ENCODE peak calls at places on chromosomes 7 and 10, in eight cellular contexts. I, Y, E, B, W, H, K and N are unnamed samples.

GRCh38 chr7:129804301-129805085 is 148.3 kb downstream of the UBE2H start:
- DNase-seq in Y (no peak), I (no peak), W (no peak), H (no peak), E (no peak), K (no peak), B (no peak), N (no peak)

GRCh38 chr7:127252736-127253288 is at the start of gene GRM8:
- DNase-seq in K (peak; percentile 46), H (peak; percentile 21), B (peak; percentile 11), Y (no peak), I (no peak), E (no peak), W (peak; percentile 61), N (peak; percentile 32)

GRCh38 chr10:32379314-32379949 is 32.5 kb upstream of the EPC1 start:
- DNase-seq in W (peak; percentile 68), Y (peak; percentile 44), K (no peak), H (no peak), E (peak; percentile 22), B (peak; percentile 62), I (no peak), N (peak; percentile 74)

GRCh38 chr10:92290076-92290836 is 622 bp downstream of the CPEB3 start:
- DNase-seq in E (no peak), Y (no peak), W (peak; percentile 58), B (peak; percentile 38), K (peak; percentile 52), H (peak; percentile 38), I (peak; percentile 37), N (peak; percentile 29)

GRCh38 chr10:52050429-52051047 is 263.5 kb upstream of the DKK1 start:
- DNase-seq in H (no peak), W (no peak), B (no peak), I (no peak), Y (no peak), E (no peak), K (no peak), N (no peak)

GRCh38 chr10:109429956-109430760 is 493.2 kb downstream of the XPNPEP1 start:
- DNase-seq in Y (peak; percentile 75), K (peak; percentile 52), E (no peak), B (peak; percentile 73), W (no peak), H (no peak), I (no peak), N (peak; percentile 89)

GRCh38 chr10:61634711-61635110 is 28.0 kb upstream of the CABCOCO1 start:
- DNase-seq in K (no peak), E (no peak), I (no peak), H (no peak), W (no peak), Y (peak; percentile 70), B (peak; percentile 78), N (peak; percentile 79)

GRCh38 chr10:99983280-99983988 is 26.3 kb downstream of the DNMBP start:
- DNase-seq in W (peak; percentile 52), E (no peak), B (peak; percentile 85), I (peak; percentile 19), H (no peak), Y (peak; percentile 32), K (no peak), N (peak; percentile 44)

GRCh38 chr7:152140560-152140959 is 115.1 kb downstream of the GALNT11 start:
- DNase-seq in W (no peak), H (no peak), E (no peak), I (no peak), B (no peak), Y (no peak), K (no peak), N (no peak)

GRCh38 chr10:80966326-80966986 is 428.8 kb downstream of the SH2D4B start:
- DNase-seq in W (no peak), K (no peak), E (no peak), B (no peak), I (no peak), Y (no peak), H (no peak), N (no peak)

GRCh38 chr7:39507866-39508551 is 58.2 kb upstream of the YAE1 start:
- DNase-seq in W (no peak), B (no peak), Y (no peak), I (no peak), H (no peak), K (peak; percentile 51), E (no peak), N (peak; percentile 57)

GRCh38 chr7:142535123-142535779 is 214.0 kb upstream of the PRSS1 start:
- DNase-seq in B (peak; percentile 82), H (peak; percentile 68), W (peak; percentile 82), Y (peak; percentile 69), K (peak; percentile 70), E (peak; percentile 55), I (peak; percentile 47), N (peak; percentile 71)

GRCh38 chr10:113557389-113558321 is 4.8 kb downstream of the HABP2 start:
- DNase-seq in W (no peak), H (no peak), I (peak; percentile 47), B (no peak), Y (no peak), K (no peak), E (no peak), N (no peak)

GRCh38 chr7:101315336-101315735 is 6.3 kb downstream of the IFT22 start:
- DNase-seq in H (peak; percentile 59), I (peak; percentile 29), K (peak; percentile 3), Y (no peak), B (peak; percentile 46), W (peak; percentile 64), E (no peak), N (peak; percentile 14)

GRCh38 chr10:69864321-69864720 is 62.6 kb downstream of the COL13A1 start:
- DNase-seq in K (peak; percentile 68), I (no peak), Y (peak; percentile 91), B (peak; percentile 88), E (no peak), W (no peak), H (no peak), N (peak; percentile 93)

GRCh38 chr10:6722616-6723004 is 142.5 kb upstream of the PRKCQ start:
- DNase-seq in Y (no peak), B (peak; percentile 77), W (no peak), K (peak; percentile 15), H (no peak), E (no peak), I (no peak), N (peak; percentile 47)

GRCh38 chr7:116528008-116528789 is 3.4 kb downstream of the CAV1 start:
- DNase-seq in K (peak; percentile 84), W (peak; percentile 73), Y (peak; percentile 99), E (no peak), I (peak; percentile 39), H (peak; percentile 71), B (peak; percentile 96), N (peak; percentile 96)

GRCh38 chr7:129789652-129790051 is 163.1 kb downstream of the UBE2H start:
- DNase-seq in K (no peak), Y (no peak), E (no peak), H (no peak), I (no peak), B (no peak), W (no peak), N (no peak)

GRCh38 chr7:131235489-131236317 is 92.0 kb upstream of the MKLN1 start:
- DNase-seq in E (peak; percentile 76), Y (peak; percentile 97), W (peak; percentile 18), I (peak; percentile 35), H (peak; percentile 95), K (peak; percentile 83), B (peak; percentile 97), N (peak; percentile 100)

GRCh38 chr10:68118657-68119056 is 9.4 kb downstream of the MYPN start:
- DNase-seq in B (no peak), E (no peak), K (no peak), H (no peak), W (no peak), I (no peak), Y (no peak), N (no peak)

GRCh38 chr7:139340808-139341057 is 404 bp upstream of the FMC1 start:
- DNase-seq in W (no peak), K (no peak), B (no peak), H (no peak), I (no peak), E (no peak), Y (no peak), N (no peak)

GRCh38 chr7:149285581-149285975 is 23.6 kb downstream of the ZNF783 start:
- DNase-seq in E (no peak), K (no peak), I (no peak), B (peak; percentile 16), W (no peak), Y (no peak), H (peak; percentile 36), N (peak; percentile 19)

GRCh38 chr7:1742555-1743303 is 72.7 kb downstream of the ELFN1 start:
- DNase-seq in W (peak; percentile 60), K (no peak), H (no peak), E (no peak), B (peak; percentile 11), Y (no peak), I (peak; percentile 71), N (no peak)

GRCh38 chr10:18219096-18219495 is 78.9 kb downstream of the CACNB2 start:
- DNase-seq in I (no peak), K (no peak), E (no peak), H (no peak), W (no peak), Y (no peak), B (no peak), N (no peak)

GRCh38 chr7:26090927-26091519 is 61.0 kb upstream of the NFE2L3 start:
- DNase-seq in H (peak; percentile 45), I (no peak), E (peak; percentile 6), Y (peak; percentile 25), W (peak; percentile 68), K (no peak), B (peak; percentile 64), N (peak; percentile 48)

GRCh38 chr10:4561301-4561700 is 264.7 kb upstream of the AKR1E2 start:
- DNase-seq in H (no peak), K (no peak), W (no peak), Y (no peak), E (no peak), I (no peak), B (no peak), N (peak; percentile 3)

GRCh38 chr10:29023678-29024077 is 265.2 kb upstream of the LYZL1 start:
- DNase-seq in E (no peak), W (no peak), K (peak; percentile 74), B (no peak), I (no peak), H (no peak), Y (peak; percentile 15), N (peak; percentile 35)

GRCh38 chr10:62456611-62457101 is 82.5 kb downstream of the ZNF365 start:
- DNase-seq in Y (no peak), W (no peak), H (no peak), K (no peak), E (no peak), I (no peak), B (peak; percentile 94), N (peak; percentile 32)

GRCh38 chr10:71727429-71728217 is 8.0 kb upstream of the C10orf105 start:
- DNase-seq in H (no peak), K (no peak), E (peak; percentile 70), W (peak; percentile 50), I (peak; percentile 88), Y (no peak), B (peak; percentile 59), N (no peak)

GRCh38 chr10:100728928-100729876 is 16.2 kb upstream of the PAX2 start:
- DNase-seq in H (peak; percentile 90), B (peak; percentile 9), Y (no peak), E (no peak), I (no peak), K (peak; percentile 57), W (peak; percentile 64), N (no peak)

GRCh38 chr10:132395704-132396494 is 1.1 kb upstream of the PWWP2B start:
- DNase-seq in K (peak; percentile 55), E (no peak), H (no peak), W (peak; percentile 88), I (no peak), Y (no peak), B (peak; percentile 51), N (no peak)

GRCh38 chr10:19096674-19097073 is 48.1 kb downstream of the MALRD1 start:
- DNase-seq in H (no peak), W (no peak), B (no peak), Y (no peak), I (no peak), E (no peak), K (no peak), N (no peak)

GRCh38 chr10:95742529-95742884 is 13.5 kb upstream of the ENTPD1 start:
- DNase-seq in E (no peak), H (no peak), Y (no peak), I (peak; percentile 67), K (no peak), W (peak; percentile 15), B (no peak), N (peak; percentile 41)

GRCh38 chr10:4134701-4135100 is 349.7 kb upstream of the KLF6 start:
- DNase-seq in I (no peak), B (no peak), W (no peak), Y (no peak), K (no peak), E (no peak), H (no peak), N (no peak)